ENCODE peak calls at places on chromosomes 4 and X, in four cellular contexts. One of them, this sample, is unnamed.

GRCh38 chr4:6372649-6373525 is 99.5 kb downstream of the PPP2R2C start:
- DNase-seq in Right ventricle myocardium superior: peak
- DNase-seq in adrenal gland: no peak
- DNase-seq in breast epithelium: no peak
- DNase-seq in this sample: no peak

GRCh38 chr4:150849016-150849415 is 166.1 kb downstream of the LRBA start:
- DNase-seq in Right ventricle myocardium superior: no peak
- DNase-seq in adrenal gland: no peak
- DNase-seq in breast epithelium: no peak
- DNase-seq in this sample: no peak

GRCh38 chr4:150242820-150243458 is 164.7 kb downstream of the DCLK2 start:
- DNase-seq in Right ventricle myocardium superior: no peak
- DNase-seq in adrenal gland: peak
- DNase-seq in breast epithelium: no peak
- DNase-seq in this sample: no peak

GRCh38 chr4:98682719-98683118 is 24.3 kb upstream of the TSPAN5 start:
- DNase-seq in Right ventricle myocardium superior: no peak
- DNase-seq in adrenal gland: no peak
- DNase-seq in breast epithelium: no peak
- DNase-seq in this sample: no peak

GRCh38 chr4:95106408-95106928 is 348.7 kb downstream of the BMPR1B start:
- DNase-seq in Right ventricle myocardium superior: no peak
- DNase-seq in adrenal gland: no peak
- DNase-seq in breast epithelium: no peak
- DNase-seq in this sample: no peak

GRCh38 chr4:16125571-16126445 is 42.0 kb upstream of the PROM1 start:
- DNase-seq in Right ventricle myocardium superior: no peak
- DNase-seq in adrenal gland: no peak
- DNase-seq in breast epithelium: peak
- DNase-seq in this sample: no peak

GRCh38 chrX:42246814-42247213 is 323.5 kb upstream of the CASK start:
- DNase-seq in Right ventricle myocardium superior: no peak
- DNase-seq in adrenal gland: no peak
- DNase-seq in breast epithelium: peak
- DNase-seq in this sample: no peak

GRCh38 chr4:1472911-1473518 is 66.8 kb upstream of the NKX1-1 start:
- DNase-seq in Right ventricle myocardium superior: no peak
- DNase-seq in adrenal gland: no peak
- DNase-seq in breast epithelium: no peak
- DNase-seq in this sample: no peak

GRCh38 chr4:27010334-27010940 is 149.8 kb downstream of the STIM2 start:
- DNase-seq in Right ventricle myocardium superior: peak
- DNase-seq in adrenal gland: peak
- DNase-seq in breast epithelium: peak
- DNase-seq in this sample: peak